ENCODE peak calls at places on chromosome 13, in ten cellular contexts. One of them, this sample, is unnamed.

GRCh38 chr13:48029859-48030258 is 7.7 kb upstream of the NUDT15 start:
- DNase-seq in mesothelial cell of epicardium: no peak
- DNase-seq in B cell: no peak
- DNase-seq in GM10248: no peak
- DNase-seq in SHP77 treated with DMSO at 0.1 percent for 48 hours: no peak
- DNase-seq in germinal center: no peak
- DNase-seq in stimulated activated CD4-positive, alpha-beta T cell treated with anti-CD3 and anti-CD28 coated beads, Interleukin-4, amount 100 ng/mL, for 1 hour: no peak
- DNase-seq in left cardiac atrium: no peak
- DNase-seq in head of caudate nucleus: no peak
- DNase-seq in neural crest cell: no peak
- DNase-seq in this sample: no peak

GRCh38 chr13:102721800-102722231 is 27.0 kb upstream of the METTL21C start:
- DNase-seq in mesothelial cell of epicardium: no peak
- DNase-seq in B cell: no peak
- DNase-seq in GM10248: no peak
- DNase-seq in SHP77 treated with DMSO at 0.1 percent for 48 hours: no peak
- DNase-seq in germinal center: no peak
- DNase-seq in stimulated activated CD4-positive, alpha-beta T cell treated with anti-CD3 and anti-CD28 coated beads, Interleukin-4, amount 100 ng/mL, for 1 hour: no peak
- DNase-seq in left cardiac atrium: no peak
- DNase-seq in head of caudate nucleus: peak
- DNase-seq in neural crest cell: no peak
- DNase-seq in this sample: peak

GRCh38 chr13:100495455-100495854 is 93.1 kb downstream of the GGACT start:
- DNase-seq in mesothelial cell of epicardium: no peak
- DNase-seq in B cell: no peak
- DNase-seq in GM10248: no peak
- DNase-seq in SHP77 treated with DMSO at 0.1 percent for 48 hours: no peak
- DNase-seq in germinal center: no peak
- DNase-seq in stimulated activated CD4-positive, alpha-beta T cell treated with anti-CD3 and anti-CD28 coated beads, Interleukin-4, amount 100 ng/mL, for 1 hour: no peak
- DNase-seq in left cardiac atrium: no peak
- DNase-seq in head of caudate nucleus: no peak
- DNase-seq in neural crest cell: no peak
- DNase-seq in this sample: no peak

GRCh38 chr13:109751477-109751876 is 34.9 kb downstream of the IRS2 start:
- DNase-seq in mesothelial cell of epicardium: no peak
- DNase-seq in B cell: no peak
- DNase-seq in GM10248: no peak
- DNase-seq in SHP77 treated with DMSO at 0.1 percent for 48 hours: no peak
- DNase-seq in germinal center: no peak
- DNase-seq in stimulated activated CD4-positive, alpha-beta T cell treated with anti-CD3 and anti-CD28 coated beads, Interleukin-4, amount 100 ng/mL, for 1 hour: no peak
- DNase-seq in left cardiac atrium: no peak
- DNase-seq in head of caudate nucleus: no peak
- DNase-seq in neural crest cell: no peak
- DNase-seq in this sample: no peak

GRCh38 chr13:113664751-113665581 is 2.1 kb upstream of the GRK1 start:
- DNase-seq in mesothelial cell of epicardium: peak
- DNase-seq in B cell: no peak
- DNase-seq in GM10248: no peak
- DNase-seq in SHP77 treated with DMSO at 0.1 percent for 48 hours: peak
- DNase-seq in germinal center: no peak
- DNase-seq in stimulated activated CD4-positive, alpha-beta T cell treated with anti-CD3 and anti-CD28 coated beads, Interleukin-4, amount 100 ng/mL, for 1 hour: no peak
- DNase-seq in left cardiac atrium: no peak
- DNase-seq in head of caudate nucleus: peak
- DNase-seq in neural crest cell: peak
- DNase-seq in this sample: no peak

GRCh38 chr13:43057653-43058317 is 34.4 kb downstream of the DNAJC15 start:
- DNase-seq in mesothelial cell of epicardium: no peak
- DNase-seq in B cell: no peak
- DNase-seq in GM10248: no peak
- DNase-seq in SHP77 treated with DMSO at 0.1 percent for 48 hours: no peak
- DNase-seq in germinal center: no peak
- DNase-seq in stimulated activated CD4-positive, alpha-beta T cell treated with anti-CD3 and anti-CD28 coated beads, Interleukin-4, amount 100 ng/mL, for 1 hour: no peak
- DNase-seq in left cardiac atrium: no peak
- DNase-seq in head of caudate nucleus: no peak
- DNase-seq in neural crest cell: no peak
- DNase-seq in this sample: no peak

GRCh38 chr13:23323946-23324709 is 109.4 kb downstream of the SACS start:
- DNase-seq in mesothelial cell of epicardium: no peak
- DNase-seq in B cell: no peak
- DNase-seq in GM10248: no peak
- DNase-seq in SHP77 treated with DMSO at 0.1 percent for 48 hours: no peak
- DNase-seq in germinal center: no peak
- DNase-seq in stimulated activated CD4-positive, alpha-beta T cell treated with anti-CD3 and anti-CD28 coated beads, Interleukin-4, amount 100 ng/mL, for 1 hour: no peak
- DNase-seq in left cardiac atrium: no peak
- DNase-seq in head of caudate nucleus: peak
- DNase-seq in neural crest cell: no peak
- DNase-seq in this sample: no peak

GRCh38 chr13:100610399-100611347 is 22.1 kb upstream of the GGACT start:
- DNase-seq in mesothelial cell of epicardium: no peak
- DNase-seq in B cell: no peak
- DNase-seq in GM10248: peak
- DNase-seq in SHP77 treated with DMSO at 0.1 percent for 48 hours: no peak
- DNase-seq in germinal center: peak
- DNase-seq in stimulated activated CD4-positive, alpha-beta T cell treated with anti-CD3 and anti-CD28 coated beads, Interleukin-4, amount 100 ng/mL, for 1 hour: no peak
- DNase-seq in left cardiac atrium: no peak
- DNase-seq in head of caudate nucleus: no peak
- DNase-seq in neural crest cell: no peak
- DNase-seq in this sample: no peak

GRCh38 chr13:40987606-40988280 is 31.4 kb downstream of the ELF1 start:
- DNase-seq in mesothelial cell of epicardium: no peak
- DNase-seq in B cell: no peak
- DNase-seq in GM10248: no peak
- DNase-seq in SHP77 treated with DMSO at 0.1 percent for 48 hours: no peak
- DNase-seq in germinal center: no peak
- DNase-seq in stimulated activated CD4-positive, alpha-beta T cell treated with anti-CD3 and anti-CD28 coated beads, Interleukin-4, amount 100 ng/mL, for 1 hour: no peak
- DNase-seq in left cardiac atrium: no peak
- DNase-seq in head of caudate nucleus: no peak
- DNase-seq in neural crest cell: no peak
- DNase-seq in this sample: no peak

GRCh38 chr13:30998548-30999140 is 66.2 kb downstream of the TEX26 start:
- DNase-seq in mesothelial cell of epicardium: no peak
- DNase-seq in B cell: no peak
- DNase-seq in GM10248: no peak
- DNase-seq in SHP77 treated with DMSO at 0.1 percent for 48 hours: no peak
- DNase-seq in germinal center: no peak
- DNase-seq in stimulated activated CD4-positive, alpha-beta T cell treated with anti-CD3 and anti-CD28 coated beads, Interleukin-4, amount 100 ng/mL, for 1 hour: no peak
- DNase-seq in left cardiac atrium: no peak
- DNase-seq in head of caudate nucleus: peak
- DNase-seq in neural crest cell: no peak
- DNase-seq in this sample: peak

GRCh38 chr13:22506286-22506685 is 674.5 kb upstream of the SGCG start:
- DNase-seq in mesothelial cell of epicardium: no peak
- DNase-seq in B cell: no peak
- DNase-seq in GM10248: no peak
- DNase-seq in SHP77 treated with DMSO at 0.1 percent for 48 hours: no peak
- DNase-seq in germinal center: no peak
- DNase-seq in stimulated activated CD4-positive, alpha-beta T cell treated with anti-CD3 and anti-CD28 coated beads, Interleukin-4, amount 100 ng/mL, for 1 hour: no peak
- DNase-seq in left cardiac atrium: no peak
- DNase-seq in head of caudate nucleus: no peak
- DNase-seq in neural crest cell: no peak
- DNase-seq in this sample: no peak

GRCh38 chr13:25860862-25861261 is 191.0 kb downstream of the SHISA2 start:
- DNase-seq in mesothelial cell of epicardium: no peak
- DNase-seq in B cell: no peak
- DNase-seq in GM10248: no peak
- DNase-seq in SHP77 treated with DMSO at 0.1 percent for 48 hours: no peak
- DNase-seq in germinal center: no peak
- DNase-seq in stimulated activated CD4-positive, alpha-beta T cell treated with anti-CD3 and anti-CD28 coated beads, Interleukin-4, amount 100 ng/mL, for 1 hour: no peak
- DNase-seq in left cardiac atrium: no peak
- DNase-seq in head of caudate nucleus: no peak
- DNase-seq in neural crest cell: no peak
- DNase-seq in this sample: no peak

GRCh38 chr13:99357149-99357596 is 50.0 kb upstream of the GPR183 start:
- DNase-seq in mesothelial cell of epicardium: no peak
- DNase-seq in B cell: no peak
- DNase-seq in GM10248: no peak
- DNase-seq in SHP77 treated with DMSO at 0.1 percent for 48 hours: no peak
- DNase-seq in germinal center: no peak
- DNase-seq in stimulated activated CD4-positive, alpha-beta T cell treated with anti-CD3 and anti-CD28 coated beads, Interleukin-4, amount 100 ng/mL, for 1 hour: peak
- DNase-seq in left cardiac atrium: no peak
- DNase-seq in head of caudate nucleus: no peak
- DNase-seq in neural crest cell: no peak
- DNase-seq in this sample: no peak

GRCh38 chr13:34863360-34864135 is 78.5 kb upstream of the NBEA start:
- DNase-seq in mesothelial cell of epicardium: no peak
- DNase-seq in B cell: no peak
- DNase-seq in GM10248: no peak
- DNase-seq in SHP77 treated with DMSO at 0.1 percent for 48 hours: peak
- DNase-seq in germinal center: no peak
- DNase-seq in stimulated activated CD4-positive, alpha-beta T cell treated with anti-CD3 and anti-CD28 coated beads, Interleukin-4, amount 100 ng/mL, for 1 hour: no peak
- DNase-seq in left cardiac atrium: no peak
- DNase-seq in head of caudate nucleus: no peak
- DNase-seq in neural crest cell: no peak
- DNase-seq in this sample: no peak

GRCh38 chr13:98476106-98476505 is 100.8 kb downstream of the STK24 start:
- DNase-seq in mesothelial cell of epicardium: no peak
- DNase-seq in B cell: no peak
- DNase-seq in GM10248: peak
- DNase-seq in SHP77 treated with DMSO at 0.1 percent for 48 hours: no peak
- DNase-seq in germinal center: no peak
- DNase-seq in stimulated activated CD4-positive, alpha-beta T cell treated with anti-CD3 and anti-CD28 coated beads, Interleukin-4, amount 100 ng/mL, for 1 hour: peak
- DNase-seq in left cardiac atrium: no peak
- DNase-seq in head of caudate nucleus: no peak
- DNase-seq in neural crest cell: no peak
- DNase-seq in this sample: no peak

GRCh38 chr13:22235285-22235949 is 564.5 kb downstream of the FGF9 start:
- DNase-seq in mesothelial cell of epicardium: no peak
- DNase-seq in B cell: no peak
- DNase-seq in GM10248: peak
- DNase-seq in SHP77 treated with DMSO at 0.1 percent for 48 hours: no peak
- DNase-seq in germinal center: no peak
- DNase-seq in stimulated activated CD4-positive, alpha-beta T cell treated with anti-CD3 and anti-CD28 coated beads, Interleukin-4, amount 100 ng/mL, for 1 hour: peak
- DNase-seq in left cardiac atrium: no peak
- DNase-seq in head of caudate nucleus: peak
- DNase-seq in neural crest cell: no peak
- DNase-seq in this sample: no peak

GRCh38 chr13:28451482-28452217 is 43.3 kb downstream of the FLT1 start:
- DNase-seq in mesothelial cell of epicardium: no peak
- DNase-seq in B cell: no peak
- DNase-seq in GM10248: no peak
- DNase-seq in SHP77 treated with DMSO at 0.1 percent for 48 hours: no peak
- DNase-seq in germinal center: no peak
- DNase-seq in stimulated activated CD4-positive, alpha-beta T cell treated with anti-CD3 and anti-CD28 coated beads, Interleukin-4, amount 100 ng/mL, for 1 hour: no peak
- DNase-seq in left cardiac atrium: no peak
- DNase-seq in head of caudate nucleus: no peak
- DNase-seq in neural crest cell: no peak
- DNase-seq in this sample: no peak

GRCh38 chr13:100069278-100069677 is 19.6 kb upstream of the PCCA start:
- DNase-seq in mesothelial cell of epicardium: no peak
- DNase-seq in B cell: no peak
- DNase-seq in GM10248: no peak
- DNase-seq in SHP77 treated with DMSO at 0.1 percent for 48 hours: no peak
- DNase-seq in germinal center: no peak
- DNase-seq in stimulated activated CD4-positive, alpha-beta T cell treated with anti-CD3 and anti-CD28 coated beads, Interleukin-4, amount 100 ng/mL, for 1 hour: no peak
- DNase-seq in left cardiac atrium: no peak
- DNase-seq in head of caudate nucleus: no peak
- DNase-seq in neural crest cell: no peak
- DNase-seq in this sample: no peak

GRCh38 chr13:26718872-26719271 is 41.7 kb downstream of the GPR12 start:
- DNase-seq in mesothelial cell of epicardium: no peak
- DNase-seq in B cell: no peak
- DNase-seq in GM10248: no peak
- DNase-seq in SHP77 treated with DMSO at 0.1 percent for 48 hours: no peak
- DNase-seq in germinal center: no peak
- DNase-seq in stimulated activated CD4-positive, alpha-beta T cell treated with anti-CD3 and anti-CD28 coated beads, Interleukin-4, amount 100 ng/mL, for 1 hour: no peak
- DNase-seq in left cardiac atrium: no peak
- DNase-seq in head of caudate nucleus: no peak
- DNase-seq in neural crest cell: no peak
- DNase-seq in this sample: no peak

GRCh38 chr13:45889582-45890243 is 38.2 kb upstream of the SIAH3 start:
- DNase-seq in mesothelial cell of epicardium: no peak
- DNase-seq in B cell: no peak
- DNase-seq in GM10248: no peak
- DNase-seq in SHP77 treated with DMSO at 0.1 percent for 48 hours: no peak
- DNase-seq in germinal center: no peak
- DNase-seq in stimulated activated CD4-positive, alpha-beta T cell treated with anti-CD3 and anti-CD28 coated beads, Interleukin-4, amount 100 ng/mL, for 1 hour: no peak
- DNase-seq in left cardiac atrium: no peak
- DNase-seq in head of caudate nucleus: no peak
- DNase-seq in neural crest cell: no peak
- DNase-seq in this sample: no peak

GRCh38 chr13:73677041-73677589 is 457.1 kb downstream of the KLF12 start:
- DNase-seq in mesothelial cell of epicardium: no peak
- DNase-seq in B cell: no peak
- DNase-seq in GM10248: no peak
- DNase-seq in SHP77 treated with DMSO at 0.1 percent for 48 hours: no peak
- DNase-seq in germinal center: no peak
- DNase-seq in stimulated activated CD4-positive, alpha-beta T cell treated with anti-CD3 and anti-CD28 coated beads, Interleukin-4, amount 100 ng/mL, for 1 hour: no peak
- DNase-seq in left cardiac atrium: no peak
- DNase-seq in head of caudate nucleus: no peak
- DNase-seq in neural crest cell: no peak
- DNase-seq in this sample: no peak

GRCh38 chr13:95793018-95793555 is 116.1 kb downstream of the DNAJC3 start:
- DNase-seq in mesothelial cell of epicardium: no peak
- DNase-seq in B cell: no peak
- DNase-seq in GM10248: no peak
- DNase-seq in SHP77 treated with DMSO at 0.1 percent for 48 hours: no peak
- DNase-seq in germinal center: no peak
- DNase-seq in stimulated activated CD4-positive, alpha-beta T cell treated with anti-CD3 and anti-CD28 coated beads, Interleukin-4, amount 100 ng/mL, for 1 hour: no peak
- DNase-seq in left cardiac atrium: no peak
- DNase-seq in head of caudate nucleus: no peak
- DNase-seq in neural crest cell: no peak
- DNase-seq in this sample: no peak

GRCh38 chr13:24985102-24985501 is 110.8 kb upstream of the PABPC3 start:
- DNase-seq in mesothelial cell of epicardium: no peak
- DNase-seq in B cell: no peak
- DNase-seq in GM10248: no peak
- DNase-seq in SHP77 treated with DMSO at 0.1 percent for 48 hours: no peak
- DNase-seq in germinal center: no peak
- DNase-seq in stimulated activated CD4-positive, alpha-beta T cell treated with anti-CD3 and anti-CD28 coated beads, Interleukin-4, amount 100 ng/mL, for 1 hour: no peak
- DNase-seq in left cardiac atrium: no peak
- DNase-seq in head of caudate nucleus: no peak
- DNase-seq in neural crest cell: no peak
- DNase-seq in this sample: no peak

GRCh38 chr13:48582086-48582485 is 49.2 kb upstream of the RCBTB2 start:
- DNase-seq in mesothelial cell of epicardium: no peak
- DNase-seq in B cell: no peak
- DNase-seq in GM10248: no peak
- DNase-seq in SHP77 treated with DMSO at 0.1 percent for 48 hours: no peak
- DNase-seq in germinal center: no peak
- DNase-seq in stimulated activated CD4-positive, alpha-beta T cell treated with anti-CD3 and anti-CD28 coated beads, Interleukin-4, amount 100 ng/mL, for 1 hour: no peak
- DNase-seq in left cardiac atrium: no peak
- DNase-seq in head of caudate nucleus: no peak
- DNase-seq in neural crest cell: no peak
- DNase-seq in this sample: no peak